ENCODE peak calls at places on chromosomes 16 and 17, in five cellular contexts. E is choroid plexus epithelial cell, D is left ventricle myocardium inferior, X is colonic mucosa, A is PC-3. M is an unnamed sample.
A peak's percentile ranks its signal among the peaks of the same experiment; 100 is the strongest.

GRCh38 chr16:2422123-2422867 is 7.0 kb upstream of the CCNF start:
- DNase-seq in E (no peak), D (no peak), X (no peak), A (no peak), M (no peak)

GRCh38 chr16:18983565-18984424 is at the start of gene TMC7:
- DNase-seq in E (peak; percentile 80), D (peak; percentile 81), X (peak; percentile 92), A (peak; percentile 87), M (peak; percentile 28)

GRCh38 chr16:14449790-14450463 is 180.1 kb downstream of the PARN start:
- DNase-seq in E (peak; percentile 66), D (no peak), X (no peak), A (no peak), M (no peak)

GRCh38 chr17:50499722-50500121 is 8.5 kb upstream of the MYCBPAP start:
- DNase-seq in E (no peak), D (no peak), X (no peak), A (no peak), M (no peak)

GRCh38 chr17:41667280-41668008 is 21.2 kb upstream of the EIF1 start:
- DNase-seq in E (no peak), D (no peak), X (peak; percentile 25), A (no peak), M (peak; percentile 33)

GRCh38 chr17:76468634-76469010 is 1.2 kb downstream of the AANAT start:
- DNase-seq in E (no peak), D (no peak), X (no peak), A (no peak), M (no peak)

GRCh38 chr17:32503251-32504165 is 16.7 kb downstream of the CDK5R1 start:
- DNase-seq in E (no peak), D (no peak), X (no peak), A (peak; percentile 16), M (peak; percentile 71)

GRCh38 chr16:64823676-64824075 is 298.2 kb downstream of the CDH11 start:
- DNase-seq in E (no peak), D (no peak), X (no peak), A (no peak), M (no peak)

GRCh38 chr16:12674096-12674495 is 129.6 kb downstream of the CPPED1 start:
- DNase-seq in E (peak; percentile 18), D (no peak), X (no peak), A (no peak), M (no peak)

GRCh38 chr17:51260960-51261958 is 913 bp downstream of the UTP18 start:
- DNase-seq in E (peak; percentile 35), D (peak; percentile 57), X (peak; percentile 78), A (peak; percentile 70), M (peak; percentile 76)

GRCh38 chr17:31476525-31477416 is 85.3 kb downstream of the RAB11FIP4 start:
- DNase-seq in E (no peak), D (no peak), X (no peak), A (no peak), M (no peak)

GRCh38 chr17:75808549-75808904 is 23.9 kb downstream of the UNK start:
- DNase-seq in E (no peak), D (no peak), X (no peak), A (no peak), M (no peak)

GRCh38 chr17:76982408-76983074 is 114.3 kb downstream of the MGAT5B start:
- DNase-seq in E (no peak), D (no peak), X (no peak), A (no peak), M (peak; percentile 18)

GRCh38 chr17:19304209-19304608 is 58.3 kb downstream of the B9D1 start:
- DNase-seq in E (peak; percentile 68), D (peak; percentile 45), X (peak; percentile 65), A (peak; percentile 19), M (peak; percentile 93)

GRCh38 chr17:7394452-7395191 is at the start of gene PLSCR3:
- DNase-seq in E (peak; percentile 88), D (peak; percentile 91), X (peak; percentile 90), A (peak; percentile 76), M (peak; percentile 83)

GRCh38 chr16:88651989-88652762 is 1.3 kb upstream of the CYBA start:
- DNase-seq in E (no peak), D (no peak), X (no peak), A (no peak), M (no peak)

GRCh38 chr17:38440614-38441397 is 12.5 kb downstream of the ARHGAP23 start:
- DNase-seq in E (no peak), D (peak; percentile 66), X (no peak), A (no peak), M (no peak)

GRCh38 chr17:55053855-55054254 is 85.3 kb downstream of the STXBP4 start:
- DNase-seq in E (peak; percentile 38), D (no peak), X (no peak), A (peak; percentile 39), M (no peak)
- TF ChIP-seq CTCF in E (peak; percentile 54), D (peak; percentile 42), X (peak; percentile 8), A (peak; percentile 75), M (no peak)

DNA sequence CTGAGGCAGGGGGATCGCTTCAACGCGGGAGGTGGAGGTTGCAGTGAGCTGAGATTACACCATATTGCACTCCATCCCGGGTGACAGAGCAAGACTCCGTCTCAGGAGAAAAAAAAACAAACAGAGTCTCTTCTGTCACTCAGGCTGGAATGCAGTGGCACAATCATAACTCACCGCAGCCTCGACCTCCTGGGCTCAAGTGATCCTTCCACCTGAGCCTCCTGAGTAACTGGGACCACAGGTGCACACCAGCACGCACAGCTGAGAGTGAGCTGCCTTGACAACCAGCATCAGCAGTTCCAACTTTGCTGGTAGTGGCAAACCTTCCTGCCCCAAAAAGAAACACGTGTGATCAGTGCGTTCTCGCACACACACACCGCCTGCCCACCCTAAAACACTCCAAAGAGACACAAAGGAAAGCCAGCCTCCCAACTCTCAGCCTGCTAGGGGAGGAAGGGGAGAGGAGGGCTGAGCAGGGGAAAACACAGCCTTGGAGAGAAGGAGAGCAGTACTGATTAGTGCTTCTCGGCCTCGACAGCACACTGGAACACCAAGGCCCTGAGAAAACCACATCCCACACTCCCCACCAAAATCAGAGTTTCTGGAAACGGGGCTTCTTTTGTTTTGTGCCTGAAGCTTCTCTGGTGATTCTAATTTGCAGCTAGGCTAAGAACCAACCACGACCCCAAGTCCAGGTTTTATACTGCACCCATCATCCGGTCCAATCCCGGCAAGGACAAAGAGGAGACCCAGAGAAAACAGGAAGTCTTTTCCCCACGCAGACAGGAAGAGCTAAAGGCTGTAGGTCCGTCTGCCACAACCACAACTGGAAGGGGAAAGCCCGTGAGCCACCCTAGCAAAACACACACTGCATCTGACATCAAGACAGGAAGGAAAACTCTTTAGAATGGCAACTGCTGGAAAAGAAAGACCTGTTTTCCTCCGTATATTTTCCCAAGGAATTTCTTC is 28.8 kb downstream of the ZCCHC14 start:
- DNase-seq in E (peak; percentile 91), D (no peak), X (no peak), A (peak; percentile 38), M (peak; percentile 83)
- H3K4me3 ChIP-seq in E (peak overlapping the region; percentile 14), D (peak overlapping the region; percentile 44), X (no peak overlapping the region), A (peak overlapping the region; percentile 51), M (peak overlapping the region; percentile 43)

GRCh38 chr17:65559483-65559801 is 2.0 kb downstream of the AXIN2 start:
- DNase-seq in E (no peak), D (no peak), X (peak; percentile 31), A (no peak), M (no peak)

GRCh38 chr17:65562206-65562531 is 721 bp upstream of the AXIN2 start:
- DNase-seq in E (no peak), D (no peak), X (no peak), A (no peak), M (no peak)

GRCh38 chr17:65559802-65560627 is 1.4 kb downstream of the AXIN2 start:
- DNase-seq in E (no peak), D (peak; percentile 41), X (peak; percentile 52), A (no peak), M (no peak)

GRCh38 chr17:65560628-65561371 is 648 bp downstream of the AXIN2 start:
- DNase-seq in E (peak; percentile 90), D (peak; percentile 86), X (peak; percentile 87), A (peak; percentile 88), M (peak; percentile 54)

GRCh38 chr17:65561394-65562205 is at the start of gene AXIN2:
- DNase-seq in E (peak; percentile 92), D (peak; percentile 93), X (peak; percentile 91), A (peak; percentile 93), M (peak; percentile 74)
- TF ChIP-seq CTCF in E (peak; percentile 43), D (peak; percentile 46), X (no peak), A (no peak), M (no peak)

GRCh38 chr16:49698931-49699715 is 156.8 kb downstream of the ZNF423 start:
- DNase-seq in E (peak; percentile 77), D (peak; percentile 72), X (no peak), A (no peak), M (no peak)

GRCh38 chr16:49701867-49702494 is 153.9 kb downstream of the ZNF423 start:
- DNase-seq in E (peak; percentile 64), D (peak; percentile 76), X (peak; percentile 50), A (no peak), M (no peak)

GRCh38 chr16:49699718-49700117 is 156.2 kb downstream of the ZNF423 start:
- DNase-seq in E (no peak), D (peak; percentile 32), X (no peak), A (no peak), M (no peak)

GRCh38 chr16:49700222-49700927 is 155.5 kb downstream of the ZNF423 start:
- DNase-seq in E (peak; percentile 13), D (peak; percentile 36), X (peak; percentile 24), A (no peak), M (no peak)

DNA sequence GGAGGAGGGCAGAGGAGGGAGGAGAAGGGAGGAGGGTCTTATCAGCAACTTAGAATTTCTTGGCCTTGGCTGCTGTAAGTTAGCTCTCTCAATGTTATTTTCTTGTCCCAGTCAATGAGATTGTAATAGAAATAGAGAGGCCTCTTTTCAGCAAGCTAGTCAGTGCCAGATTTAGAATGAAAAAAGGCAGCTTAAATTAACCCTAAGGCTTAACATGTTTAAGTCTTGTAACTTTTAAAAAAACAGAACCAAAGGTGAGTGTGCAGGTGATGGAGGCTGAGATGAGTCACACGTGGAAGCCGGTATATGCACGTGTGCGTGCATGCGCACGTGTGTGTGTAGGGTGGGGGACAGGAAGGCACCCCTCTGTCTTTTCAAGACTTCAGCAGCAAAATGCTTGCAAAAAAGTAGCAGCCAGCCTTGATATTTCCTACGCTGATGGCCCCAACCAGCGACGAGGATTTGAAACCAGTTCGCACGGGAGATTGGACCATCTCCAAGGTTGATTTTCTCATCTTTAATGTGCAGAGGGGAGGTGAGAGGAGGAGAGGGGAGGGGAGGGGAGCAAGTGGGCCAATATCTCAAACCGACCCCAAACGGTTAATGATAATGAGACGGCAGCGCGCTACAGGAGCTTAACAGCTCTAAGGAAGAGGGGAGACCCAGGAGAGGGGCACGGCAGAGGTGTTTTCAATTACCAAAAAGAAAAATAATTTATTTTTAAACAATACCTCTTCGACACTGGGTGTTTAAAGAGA is 154.8 kb downstream of the ZNF423 start:
- DNase-seq in E (peak; percentile 49), D (no peak), X (no peak), A (no peak), M (no peak)
- H3K4me3 ChIP-seq in E (peak overlapping the region; percentile 5), D (no peak overlapping the region), X (no peak overlapping the region), A (no peak overlapping the region), M (no peak overlapping the region)

GRCh38 chr17:43570518-43570928 is 24.4 kb upstream of the ETV4 start:
- DNase-seq in E (no peak), D (no peak), X (no peak), A (peak; percentile 91), M (no peak)
- TF ChIP-seq CTCF in E (no peak), D (no peak), X (no peak), A (no peak), M (no peak)

DNA sequence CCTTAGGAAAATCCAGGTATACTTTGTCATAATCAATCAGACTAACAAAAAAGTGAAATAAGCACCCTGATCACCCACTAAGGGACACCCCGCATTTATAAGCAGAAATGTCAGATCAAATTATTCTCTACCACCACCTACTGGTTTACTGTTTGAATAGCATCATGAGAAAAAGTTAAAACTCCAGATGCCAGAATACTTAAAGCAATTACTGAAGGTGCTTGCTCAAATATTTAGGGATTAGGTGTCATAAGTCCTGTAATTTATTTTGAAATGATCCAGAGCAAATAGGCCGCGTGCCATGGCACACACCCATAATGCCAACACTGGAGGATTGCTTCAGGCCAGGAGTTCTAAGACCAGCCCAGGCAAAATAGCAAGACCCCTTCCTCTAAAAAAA is 2.3 kb downstream of the TOP2A start:
- DNase-seq in E (peak; percentile 76), D (no peak), X (no peak), A (peak; percentile 48), M (peak; percentile 61)
- H3K4me3 ChIP-seq in E (peak overlapping the region; percentile 38), D (no peak overlapping the region), X (no peak overlapping the region), A (peak overlapping the region; percentile 91), M (peak overlapping the region; percentile 76)